ENCODE peak calls at places on chromosomes 4 and X, in six cellular contexts. I is Calu3, W is heart right ventricle, Z is cardiac fibroblast, D is HFFc6, E is lower leg skin. Q is an unnamed sample.

GRCh38 chr4:174217273-174218126 is 66.0 kb downstream of the FBXO8 start:
- DNase-seq in I (peak), W (peak), Z (peak), D (peak), E (no peak), Q (peak)

GRCh38 chrX:13932416-13932815 is 97.3 kb downstream of the GEMIN8 start:
- DNase-seq in I (no peak), W (no peak), Z (no peak), D (no peak), E (no peak), Q (no peak)

GRCh38 chrX:24063488-24063887 is 8.7 kb downstream of the EIF2S3 start:
- DNase-seq in I (no peak), W (no peak), Z (no peak), D (no peak), E (no peak), Q (no peak)

GRCh38 chr4:137755033-137755471 is 222.8 kb upstream of the PCDH18 start:
- DNase-seq in I (no peak), W (no peak), Z (peak), D (peak), E (no peak), Q (peak)

GRCh38 chr4:118974758-118975157 is 86.1 kb downstream of the SYNPO2 start:
- DNase-seq in I (no peak), W (no peak), Z (no peak), D (peak), E (no peak), Q (peak)

GRCh38 chr4:53905935-53906377 is 158.4 kb downstream of the CHIC2 start:
- DNase-seq in I (no peak), W (peak), Z (peak), D (peak), E (no peak), Q (peak)

GRCh38 chr4:78767350-78767749 is 8.8 kb upstream of the BMP2K start:
- DNase-seq in I (no peak), W (no peak), Z (no peak), D (no peak), E (no peak), Q (no peak)

GRCh38 chrX:139508099-139508498 is 22.4 kb upstream of the F9 start:
- DNase-seq in I (no peak), W (no peak), Z (no peak), D (no peak), E (no peak), Q (no peak)

GRCh38 chr4:1315306-1315705 is 25.6 kb downstream of the MAEA start:
- DNase-seq in I (no peak), W (no peak), Z (no peak), D (no peak), E (no peak), Q (no peak)

GRCh38 chr4:149265645-149266044 is 550.0 kb downstream of the IQCM start:
- DNase-seq in I (no peak), W (no peak), Z (no peak), D (no peak), E (no peak), Q (no peak)

GRCh38 chr4:91170756-91171155 is 1043.6 kb downstream of the CCSER1 start:
- DNase-seq in I (no peak), W (no peak), Z (no peak), D (no peak), E (no peak), Q (no peak)

GRCh38 chr4:169795585-169795984 is 37.8 kb upstream of the HPF1 start:
- DNase-seq in I (no peak), W (no peak), Z (no peak), D (peak), E (no peak), Q (peak)

GRCh38 chr4:99811850-99812249 is 4.8 kb upstream of the DAPP1 start:
- DNase-seq in I (peak), W (peak), Z (peak), D (peak), E (no peak), Q (peak)

GRCh38 chr4:112979881-112980421 is 69.5 kb upstream of the ANK2 start:
- DNase-seq in I (no peak), W (no peak), Z (no peak), D (no peak), E (no peak), Q (no peak)

GRCh38 chr4:114082348-114082747 is 102.9 kb upstream of the ARSJ start:
- DNase-seq in I (no peak), W (no peak), Z (no peak), D (no peak), E (no peak), Q (no peak)

GRCh38 chrX:70998402-70999027 is 67.6 kb upstream of the SLC7A3 start:
- DNase-seq in I (peak), W (peak), Z (peak), D (peak), E (no peak), Q (peak)

GRCh38 chrX:87961471-87961870 is 443.9 kb downstream of the KLHL4 start:
- DNase-seq in I (no peak), W (no peak), Z (no peak), D (no peak), E (no peak), Q (no peak)

GRCh38 chrX:103398321-103398937 is 22.1 kb downstream of the BEX3 start:
- DNase-seq in I (peak), W (no peak), Z (peak), D (peak), E (no peak), Q (peak)

GRCh38 chrX:50941638-50942037 is 31.1 kb downstream of the BMP15 start:
- DNase-seq in I (peak), W (no peak), Z (no peak), D (no peak), E (no peak), Q (no peak)

GRCh38 chr4:154503598-154503997 is 12.0 kb upstream of the DCHS2 start:
- DNase-seq in I (peak), W (no peak), Z (peak), D (peak), E (no peak), Q (peak)

GRCh38 chrX:21993265-21993664 is 38.9 kb upstream of the PHEX start:
- DNase-seq in I (no peak), W (peak), Z (peak), D (no peak), E (no peak), Q (peak)
- TF ChIP-seq CTCF in I (no peak), W (no peak), Z (no peak), D (no peak), E (no peak), Q (no peak)

GRCh38 chr4:125736057-125736456 is 421.3 kb downstream of the FAT4 start:
- DNase-seq in I (no peak), W (no peak), Z (peak), D (peak), E (no peak), Q (peak)
- TF ChIP-seq CTCF in I (no peak), W (no peak), Z (peak), D (peak), E (no peak), Q (peak)

GRCh38 chr4:19803406-19803805 is 448.3 kb upstream of the SLIT2 start:
- DNase-seq in I (no peak), W (no peak), Z (peak), D (peak), E (no peak), Q (peak)
- TF ChIP-seq CTCF in I (no peak), W (no peak), Z (no peak), D (no peak), E (no peak), Q (no peak)

DNA sequence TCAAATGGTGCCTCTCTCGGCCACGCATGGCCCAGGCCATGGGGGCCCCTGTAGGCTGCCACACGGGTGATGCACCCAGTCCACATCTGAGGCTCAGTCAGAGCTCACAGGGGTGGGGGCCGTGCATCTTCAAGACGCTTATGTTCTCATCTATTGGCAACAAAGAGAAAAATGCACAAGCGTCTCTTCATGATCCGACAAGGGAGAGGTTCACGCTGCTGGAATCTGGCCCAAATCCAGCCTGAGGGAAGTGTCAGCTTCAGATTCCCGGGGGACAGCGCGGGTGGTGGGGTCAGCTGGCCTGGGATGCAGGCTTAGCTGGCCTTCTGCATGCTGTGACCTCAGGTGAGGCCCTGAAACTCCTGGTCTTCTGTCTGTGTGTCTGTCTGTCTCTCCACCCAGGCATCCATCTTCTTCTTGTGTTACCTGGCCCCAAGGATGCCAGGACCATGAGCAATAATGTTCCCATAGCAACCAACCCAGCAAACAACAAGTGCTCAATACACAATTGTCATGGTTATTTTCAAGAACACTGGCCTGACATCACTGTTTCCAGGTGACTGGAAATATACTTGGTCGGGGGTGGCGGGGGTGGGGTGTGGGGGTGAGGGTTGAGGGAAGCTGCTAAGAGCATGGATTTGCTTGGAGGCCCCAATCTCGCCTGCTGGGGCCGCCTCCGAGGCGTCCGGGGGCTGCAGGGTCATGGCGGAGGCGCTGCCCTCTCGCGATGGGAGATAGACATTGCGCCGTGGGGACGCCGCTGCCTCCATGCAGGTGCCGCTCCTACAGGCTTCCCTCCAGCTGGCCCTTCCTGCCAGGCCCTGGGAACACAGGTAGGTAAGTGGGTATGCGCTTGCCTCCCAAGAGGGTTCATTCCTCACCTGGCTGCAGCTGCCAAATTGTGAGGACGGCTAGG is 48.3 kb downstream of the ABLIM2 start:
- DNase-seq in I (peak), W (no peak), Z (peak), D (peak), E (no peak), Q (peak)
- TF ChIP-seq CTCF in I (no peak), W (no peak), Z (peak), D (peak), E (no peak), Q (peak)

GRCh38 chr4:179871726-179872125 is 2371.5 kb upstream of the TENM3 start:
- DNase-seq in I (no peak), W (no peak), Z (no peak), D (no peak), E (no peak), Q (no peak)

GRCh38 chr4:179872751-179873150 is 2370.5 kb upstream of the TENM3 start:
- DNase-seq in I (no peak), W (no peak), Z (no peak), D (no peak), E (no peak), Q (no peak)

GRCh38 chr4:179867300-179867878 is 2375.8 kb upstream of the TENM3 start:
- DNase-seq in I (peak), W (peak), Z (peak), D (no peak), E (no peak), Q (no peak)
- TF ChIP-seq CTCF in I (peak), W (peak), Z (peak), D (peak), E (no peak), Q (peak)

GRCh38 chr4:89486042-89486441 is 178.4 kb upstream of the GPRIN3 start:
- DNase-seq in I (no peak), W (no peak), Z (peak), D (peak), E (no peak), Q (peak)
- TF ChIP-seq CTCF in I (no peak), W (peak), Z (peak), D (peak), E (no peak), Q (peak)

GRCh38 chrX:80578518-80579105 is 158.4 kb downstream of the TENT5D start:
- DNase-seq in I (no peak), W (no peak), Z (peak), D (peak), E (no peak), Q (peak)
- TF ChIP-seq CTCF in I (peak), W (peak), Z (peak), D (peak), E (no peak), Q (peak)

Q was measured in fibroblast of pulmonary artery.